ENCODE peak calls at places on chromosomes 13 and 19, in six cellular contexts. U, Y, K, M, G and H are unnamed samples. For H3K36me3 and H3K4me1, the result is how much of the 10 kb centered on the place peaks cover.

GRCh38 chr13:112146073-112146360 is 79.1 kb downstream of the SOX1 start:
- DNase-seq in U (no peak), Y (no peak), K (no peak), M (no peak), G (no peak), H (peak)

GRCh38 chr19:18905520-18906236 is 9.7 kb upstream of the CERS1 start:
- DNase-seq in U (no peak), Y (no peak), K (no peak), M (no peak), G (no peak), H (no peak)

GRCh38 chr13:99040536-99041141 is 62.8 kb upstream of the DOCK9 start:
- DNase-seq in U (no peak), Y (no peak), K (no peak), M (no peak), G (no peak), H (no peak)

GRCh38 chr13:23516706-23517105 is 53.5 kb upstream of the TNFRSF19 start:
- DNase-seq in U (no peak), Y (no peak), K (no peak), M (no peak), G (no peak), H (no peak)

GRCh38 chr19:12611361-12611699 is 610 bp downstream of the ZNF791 start:
- DNase-seq in U (peak), Y (peak), K (peak), M (peak), G (peak), H (peak)

GRCh38 chr19:29623726-29624488 is 17.8 kb downstream of the POP4 start:
- DNase-seq in U (no peak), Y (no peak), K (no peak), M (no peak), G (no peak), H (no peak)

GRCh38 chr13:38824342-38824741 is 137.5 kb downstream of the FREM2 start:
- DNase-seq in U (no peak), Y (no peak), K (no peak), M (no peak), G (no peak), H (no peak)

GRCh38 chr13:93727301-93728141 is 500.9 kb downstream of the GPC6 start:
- DNase-seq in U (no peak), Y (no peak), K (no peak), M (no peak), G (no peak), H (no peak)

DNA sequence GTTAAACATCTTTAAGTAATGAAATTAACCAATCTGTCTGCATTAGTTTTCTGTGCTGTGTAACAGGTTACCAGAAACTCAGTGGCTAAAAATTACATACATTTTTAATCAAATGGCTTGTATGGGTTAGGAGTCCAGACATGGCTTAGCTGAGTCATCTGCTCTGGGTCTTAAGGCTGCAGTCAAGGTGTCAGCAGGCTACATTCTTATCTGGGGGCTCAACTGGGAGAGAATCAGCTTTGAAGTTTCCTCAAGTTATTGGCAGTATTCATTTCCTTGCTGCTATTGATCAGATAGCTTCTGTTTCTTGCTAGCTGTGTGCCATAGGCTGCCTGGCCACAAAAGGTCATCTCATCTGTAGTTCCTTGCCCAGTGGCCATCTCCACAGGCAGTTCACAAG is 1163.0 kb downstream of the DIAPH3 start:
- DNase-seq in U (no peak), Y (no peak), K (no peak), M (no peak), G (no peak), H (no peak)
- H3K27ac ChIP-seq in U (no peak), Y (no peak), K (no peak), M (no peak), G (no peak), H (no peak)

GRCh38 chr13:36954542-36954941 is 34.5 kb upstream of the SMAD9 start:
- DNase-seq in U (no peak), Y (no peak), K (no peak), M (no peak), G (no peak), H (no peak)
- H3K36me3 ChIP-seq in U (under half), Y (under half), K (under half), M (under half), G (under half), H (under half)

DNA sequence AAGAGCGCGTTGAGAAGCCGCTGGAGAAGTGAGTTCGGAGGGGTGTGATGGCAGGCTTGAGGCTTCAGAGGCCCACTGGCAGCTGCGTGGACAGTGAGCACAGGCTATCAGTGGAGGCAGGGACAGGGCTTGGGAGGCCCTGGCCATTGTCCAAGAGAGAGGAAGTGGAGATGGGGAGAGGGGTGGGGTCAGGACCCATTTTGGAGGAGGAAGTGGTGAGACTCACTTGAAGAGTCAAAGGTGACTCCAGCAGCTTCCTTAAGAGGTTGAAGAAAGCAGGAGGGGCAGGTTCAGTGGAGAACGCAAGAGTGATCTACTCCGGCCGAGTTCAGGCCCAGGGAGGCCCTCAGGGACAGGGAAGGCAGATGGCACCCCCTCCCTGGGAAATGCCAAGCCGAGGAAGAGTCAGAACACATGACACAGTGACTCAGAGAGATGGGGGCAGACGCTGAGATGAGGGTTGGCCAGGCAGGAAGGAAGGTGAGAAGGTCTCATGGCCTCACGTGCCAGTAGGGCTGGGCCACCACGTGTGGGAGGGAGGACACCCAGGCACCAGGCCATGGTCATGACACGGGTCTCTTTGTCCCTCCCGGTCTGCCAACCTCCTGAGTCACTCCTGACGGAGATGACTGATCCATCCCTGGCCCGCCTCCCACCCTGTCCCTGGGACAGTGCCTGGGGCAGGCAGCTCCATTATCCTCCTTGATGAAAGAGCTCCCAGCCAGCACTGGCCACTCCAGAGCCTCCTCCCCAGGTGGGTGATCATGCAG is 10.1 kb upstream of the CD22 start:
- DNase-seq in U (peak), Y (peak), K (no peak), M (peak), G (peak), H (peak)
- H3K4me1 ChIP-seq in U (under half), Y (under half), K (under half), M (under half), G (under half), H (under half)

GRCh38 chr19:45955905-45956608 is 17.6 kb downstream of the NOVA2 start:
- DNase-seq in U (no peak), Y (no peak), K (no peak), M (peak), G (peak), H (no peak)

GRCh38 chr19:45954132-45954531 is 19.5 kb downstream of the NOVA2 start:
- DNase-seq in U (no peak), Y (no peak), K (peak), M (no peak), G (no peak), H (no peak)

GRCh38 chr19:45952341-45952690 is 21.3 kb downstream of the NOVA2 start:
- DNase-seq in U (no peak), Y (no peak), K (no peak), M (no peak), G (no peak), H (no peak)

GRCh38 chr19:45953676-45954075 is 20.0 kb downstream of the NOVA2 start:
- DNase-seq in U (no peak), Y (no peak), K (no peak), M (no peak), G (no peak), H (no peak)

GRCh38 chr19:45952691-45953505 is 20.8 kb downstream of the NOVA2 start:
- DNase-seq in U (peak), Y (no peak), K (peak), M (peak), G (peak), H (no peak)
- H3K27ac ChIP-seq in U (no peak), Y (no peak), K (no peak), M (no peak), G (no peak), H (no peak)

DNA sequence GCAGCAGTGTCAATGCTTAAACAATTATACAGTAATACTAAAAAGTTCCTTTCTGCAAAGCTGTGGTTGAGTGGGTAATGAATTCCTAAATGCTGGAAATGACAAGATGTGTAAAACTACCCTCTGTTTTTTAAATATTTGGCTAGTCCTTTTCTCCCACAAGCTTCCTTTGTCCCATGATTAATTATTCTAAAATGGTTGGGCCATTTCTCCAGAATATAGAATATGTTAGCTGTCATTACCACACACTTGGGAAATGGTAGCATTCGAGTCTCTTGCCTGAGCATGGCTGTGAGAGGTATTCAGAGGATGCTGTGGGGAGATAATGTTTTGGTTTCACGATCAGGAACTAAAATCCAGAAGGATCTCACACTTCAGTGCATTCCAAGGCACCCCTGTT is 1185.8 kb downstream of the UQCRFS1 start:
- DNase-seq in U (no peak), Y (no peak), K (no peak), M (no peak), G (no peak), H (no peak)
- H3K36me3 ChIP-seq in U (under half), Y (under half), K (under half), M (under half), G (under half), H (under half)

GRCh38 chr19:54160948-54161347 is 1.4 kb upstream of the LENG1 start:
- DNase-seq in U (peak), Y (no peak), K (no peak), M (no peak), G (no peak), H (no peak)

GRCh38 chr19:54159352-54160181 is at the start of gene LENG1:
- DNase-seq in U (peak), Y (peak), K (peak), M (peak), G (peak), H (peak)

GRCh38 chr19:54160182-54160811 is 776 bp upstream of the LENG1 start:
- DNase-seq in U (peak), Y (no peak), K (peak), M (no peak), G (no peak), H (no peak)

GRCh38 chr19:54156953-54157352 is 2.6 kb downstream of the LENG1 start:
- DNase-seq in U (no peak), Y (no peak), K (no peak), M (no peak), G (no peak), H (no peak)

DNA sequence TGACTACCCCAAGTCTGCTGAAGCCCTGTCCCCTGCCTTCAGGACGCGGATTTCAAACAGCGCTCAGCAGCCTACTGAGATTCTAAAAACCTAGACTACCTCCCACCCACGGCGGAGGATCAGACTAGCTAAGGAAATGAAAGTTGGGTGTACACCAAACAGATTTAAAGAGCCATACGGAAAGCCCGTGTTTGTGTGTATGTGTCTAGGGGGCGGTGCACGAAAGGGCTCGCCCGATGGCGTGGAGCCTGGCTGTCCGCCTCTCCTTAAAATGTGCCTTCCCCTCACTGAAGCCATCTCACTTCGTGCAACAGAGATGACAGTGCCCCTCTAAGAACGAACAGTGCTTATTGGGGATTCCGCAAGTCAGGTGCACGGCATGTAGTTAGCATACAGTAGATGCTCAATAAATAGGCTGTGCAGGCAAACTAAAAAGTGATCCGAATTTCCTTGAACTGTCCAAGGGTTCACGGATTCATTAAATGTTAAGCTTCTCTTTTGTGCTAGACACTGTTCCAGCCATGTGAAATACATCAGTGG is 639 bp downstream of the LENG1 start:
- DNase-seq in U (no peak), Y (no peak), K (peak), M (no peak), G (no peak), H (no peak)
- H3K4me1 ChIP-seq in U (under half), Y (under half), K (under half), M (under half), G (half or more), H (under half)

GRCh38 chr19:17309962-17310461 is 649 bp downstream of the DDA1 start:
- DNase-seq in U (no peak), Y (no peak), K (no peak), M (no peak), G (no peak), H (no peak)
- H3K27ac ChIP-seq in U (peak), Y (peak), K (no peak), M (no peak), G (peak), H (peak)